ENCODE peak calls at places on chromosomes 2 and 18, in four cellular contexts. One of them, this sample, is unnamed.
A peak's percentile ranks its signal among the peaks of the same experiment; 100 is the strongest.

GRCh38 chr2:240325006-240325653 is 110.3 kb upstream of the GPC1 start:
- DNase-seq in effector memory CD4-positive, alpha-beta T cell: no peak
- DNase-seq in mesendoderm: no peak
- DNase-seq in DND-41: no peak
- DNase-seq in this sample: no peak

GRCh38 chr2:221104391-221104811 is 467.7 kb downstream of the EPHA4 start:
- DNase-seq in DND-41: no peak
- DNase-seq in mesendoderm: peak; percentile 33
- DNase-seq in effector memory CD4-positive, alpha-beta T cell: no peak
- DNase-seq in this sample: no peak

GRCh38 chr2:171792157-171792556 is 101.9 kb downstream of the SLC25A12 start:
- DNase-seq in mesendoderm: no peak
- DNase-seq in effector memory CD4-positive, alpha-beta T cell: no peak
- DNase-seq in DND-41: no peak
- DNase-seq in this sample: no peak

GRCh38 chr2:63060079-63060482 is 9.5 kb downstream of the OTX1 start:
- DNase-seq in mesendoderm: peak; percentile 14
- DNase-seq in DND-41: no peak
- DNase-seq in effector memory CD4-positive, alpha-beta T cell: no peak
- DNase-seq in this sample: no peak

GRCh38 chr2:20585710-20586378 is 65.1 kb downstream of the HS1BP3 start:
- DNase-seq in effector memory CD4-positive, alpha-beta T cell: no peak
- DNase-seq in mesendoderm: no peak
- DNase-seq in DND-41: no peak
- DNase-seq in this sample: no peak

GRCh38 chr2:105143467-105144127 is 97.9 kb upstream of the GPR45 start:
- DNase-seq in DND-41: no peak
- DNase-seq in effector memory CD4-positive, alpha-beta T cell: no peak
- DNase-seq in mesendoderm: peak; percentile 34
- DNase-seq in this sample: no peak

GRCh38 chr2:173613386-173613785 is 258.7 kb downstream of the CDCA7 start:
- DNase-seq in effector memory CD4-positive, alpha-beta T cell: no peak
- DNase-seq in DND-41: no peak
- DNase-seq in mesendoderm: no peak
- DNase-seq in this sample: no peak

GRCh38 chr2:46195819-46196218 is 101.4 kb upstream of the EPAS1 start:
- DNase-seq in effector memory CD4-positive, alpha-beta T cell: no peak
- DNase-seq in DND-41: no peak
- DNase-seq in mesendoderm: no peak
- DNase-seq in this sample: no peak

GRCh38 chr2:62732262-62732777 is 26.8 kb downstream of the EHBP1 start:
- DNase-seq in effector memory CD4-positive, alpha-beta T cell: no peak
- DNase-seq in DND-41: no peak
- DNase-seq in mesendoderm: no peak
- DNase-seq in this sample: no peak

DNA sequence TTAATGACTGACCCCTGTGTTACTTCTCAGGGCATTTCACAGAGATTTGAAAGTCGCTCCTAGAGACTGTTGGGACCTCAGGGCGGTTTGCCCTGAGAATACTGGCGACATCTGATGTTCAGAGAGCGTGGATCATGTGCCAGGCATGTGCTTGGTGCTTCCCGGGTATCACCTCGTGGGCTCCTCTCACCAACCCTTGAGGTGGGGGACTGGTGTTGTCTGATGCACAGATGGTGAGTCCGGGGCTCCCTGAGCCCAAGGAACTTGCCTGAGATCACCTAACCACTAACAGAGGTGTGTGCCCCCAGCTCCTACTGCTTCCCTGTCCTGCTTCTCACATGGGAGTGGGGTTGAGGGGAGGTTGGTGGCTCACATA is 16.2 kb downstream of the ATOH8 start:
- DNase-seq in mesendoderm: no peak
- DNase-seq in effector memory CD4-positive, alpha-beta T cell: no peak
- DNase-seq in DND-41: no peak
- DNase-seq in this sample: no peak
- H3K4me1 ChIP-seq in mesendoderm: peaks cover 19% of the 10 kb centered on the region
- H3K4me1 ChIP-seq in effector memory CD4-positive, alpha-beta T cell: no peaks in the 10 kb centered on the region
- H3K4me1 ChIP-seq in DND-41: no peaks in the 10 kb centered on the region
- H3K4me1 ChIP-seq in this sample: no peaks in the 10 kb centered on the region

GRCh38 chr2:187438459-187438858 is 9.6 kb downstream of the CALCRL start:
- DNase-seq in DND-41: no peak
- DNase-seq in effector memory CD4-positive, alpha-beta T cell: no peak
- DNase-seq in mesendoderm: no peak
- DNase-seq in this sample: no peak
- H3K4me1 ChIP-seq in DND-41: no peaks in the 10 kb centered on the region
- H3K4me1 ChIP-seq in effector memory CD4-positive, alpha-beta T cell: no peaks in the 10 kb centered on the region
- H3K4me1 ChIP-seq in mesendoderm: no peaks in the 10 kb centered on the region
- H3K4me1 ChIP-seq in this sample: no peaks in the 10 kb centered on the region

DNA sequence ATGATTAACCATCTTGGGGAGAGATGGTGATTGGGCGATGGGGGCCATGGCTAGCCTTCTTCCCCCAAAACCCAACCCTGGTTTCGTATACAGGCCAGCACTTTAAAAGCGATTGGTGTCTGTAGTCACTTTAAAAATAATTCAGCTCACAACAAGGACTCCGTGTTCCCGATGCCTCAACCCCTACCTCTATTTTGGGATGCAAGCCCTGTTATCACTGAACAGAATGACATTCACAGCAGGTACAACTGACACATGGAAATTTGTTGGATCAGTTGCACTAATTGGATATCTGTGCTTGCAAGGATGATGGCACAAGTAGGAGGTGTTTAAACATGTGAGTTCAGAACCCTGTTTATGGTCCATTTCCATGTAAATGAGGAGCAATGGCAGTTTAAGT is 286.4 kb downstream of the MYT1L start:
- DNase-seq in DND-41: no peak
- DNase-seq in effector memory CD4-positive, alpha-beta T cell: no peak
- DNase-seq in mesendoderm: no peak
- DNase-seq in this sample: no peak
- H3K4me1 ChIP-seq in DND-41: no peaks in the 10 kb centered on the region
- H3K4me1 ChIP-seq in effector memory CD4-positive, alpha-beta T cell: no peaks in the 10 kb centered on the region
- H3K4me1 ChIP-seq in mesendoderm: peaks cover 2% of the 10 kb centered on the region
- H3K4me1 ChIP-seq in this sample: no peaks in the 10 kb centered on the region

GRCh38 chr2:120785228-120785966 is 49.7 kb downstream of the GLI2 start:
- DNase-seq in effector memory CD4-positive, alpha-beta T cell: no peak
- DNase-seq in DND-41: no peak
- DNase-seq in mesendoderm: no peak
- DNase-seq in this sample: no peak
- H3K4me1 ChIP-seq in effector memory CD4-positive, alpha-beta T cell: no peaks in the 10 kb centered on the region
- H3K4me1 ChIP-seq in DND-41: no peaks in the 10 kb centered on the region
- H3K4me1 ChIP-seq in mesendoderm: peaks cover 8% of the 10 kb centered on the region
- H3K4me1 ChIP-seq in this sample: no peaks in the 10 kb centered on the region

DNA sequence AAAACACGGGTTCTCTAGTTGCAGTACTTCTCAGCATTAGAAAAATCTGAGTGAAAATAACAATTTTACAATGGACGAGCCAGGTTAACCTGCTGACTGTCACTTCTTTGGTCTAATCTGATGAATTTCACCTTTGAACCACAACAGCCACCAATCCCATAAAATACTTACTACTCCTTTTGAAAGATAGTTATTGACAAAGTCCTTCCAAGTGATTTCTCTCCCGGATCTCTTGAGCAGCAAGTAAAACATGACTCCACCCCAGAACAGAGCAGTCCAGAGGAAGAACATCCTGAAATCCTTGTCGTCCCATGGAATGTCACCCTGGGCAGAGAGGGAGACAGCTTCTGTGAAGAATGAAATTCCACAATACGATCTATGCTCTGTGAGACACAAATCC is 10.2 kb downstream of the AFG3L2 start:
- DNase-seq in mesendoderm: no peak
- DNase-seq in effector memory CD4-positive, alpha-beta T cell: no peak
- DNase-seq in DND-41: no peak
- DNase-seq in this sample: no peak
- H3K4me1 ChIP-seq in mesendoderm: no peaks in the 10 kb centered on the region
- H3K4me1 ChIP-seq in effector memory CD4-positive, alpha-beta T cell: no peaks in the 10 kb centered on the region
- H3K4me1 ChIP-seq in DND-41: peaks cover 3% of the 10 kb centered on the region
- H3K4me1 ChIP-seq in this sample: peaks cover 8% of the 10 kb centered on the region

GRCh38 chr2:75597949-75598348 is 37.2 kb upstream of the EVA1A start:
- DNase-seq in mesendoderm: no peak
- DNase-seq in effector memory CD4-positive, alpha-beta T cell: no peak
- DNase-seq in DND-41: no peak
- DNase-seq in this sample: no peak
- H3K4me1 ChIP-seq in mesendoderm: no peaks in the 10 kb centered on the region
- H3K4me1 ChIP-seq in effector memory CD4-positive, alpha-beta T cell: no peaks in the 10 kb centered on the region
- H3K4me1 ChIP-seq in DND-41: no peaks in the 10 kb centered on the region
- H3K4me1 ChIP-seq in this sample: no peaks in the 10 kb centered on the region

GRCh38 chr2:42938671-42939370 is 146.4 kb upstream of the HAAO start:
- DNase-seq in mesendoderm: no peak
- DNase-seq in effector memory CD4-positive, alpha-beta T cell: no peak
- DNase-seq in DND-41: no peak
- DNase-seq in this sample: no peak
- H3K4me1 ChIP-seq in mesendoderm: peaks cover 7% of the 10 kb centered on the region
- H3K4me1 ChIP-seq in effector memory CD4-positive, alpha-beta T cell: no peaks in the 10 kb centered on the region
- H3K4me1 ChIP-seq in DND-41: no peaks in the 10 kb centered on the region
- H3K4me1 ChIP-seq in this sample: no peaks in the 10 kb centered on the region

GRCh38 chr2:64115808-64116598 is 28.2 kb downstream of the PELI1 start:
- DNase-seq in effector memory CD4-positive, alpha-beta T cell: no peak
- DNase-seq in mesendoderm: no peak
- DNase-seq in DND-41: no peak
- DNase-seq in this sample: no peak

GRCh38 chr2:64112016-64112415 is 32.2 kb downstream of the PELI1 start:
- DNase-seq in DND-41: no peak
- DNase-seq in mesendoderm: no peak
- DNase-seq in effector memory CD4-positive, alpha-beta T cell: no peak
- DNase-seq in this sample: no peak

GRCh38 chr2:64114912-64115277 is 29.3 kb downstream of the PELI1 start:
- DNase-seq in mesendoderm: no peak
- DNase-seq in DND-41: no peak
- DNase-seq in effector memory CD4-positive, alpha-beta T cell: no peak
- DNase-seq in this sample: no peak

GRCh38 chr2:64111426-64111825 is 32.8 kb downstream of the PELI1 start:
- DNase-seq in effector memory CD4-positive, alpha-beta T cell: no peak
- DNase-seq in DND-41: no peak
- DNase-seq in mesendoderm: no peak
- DNase-seq in this sample: no peak

DNA sequence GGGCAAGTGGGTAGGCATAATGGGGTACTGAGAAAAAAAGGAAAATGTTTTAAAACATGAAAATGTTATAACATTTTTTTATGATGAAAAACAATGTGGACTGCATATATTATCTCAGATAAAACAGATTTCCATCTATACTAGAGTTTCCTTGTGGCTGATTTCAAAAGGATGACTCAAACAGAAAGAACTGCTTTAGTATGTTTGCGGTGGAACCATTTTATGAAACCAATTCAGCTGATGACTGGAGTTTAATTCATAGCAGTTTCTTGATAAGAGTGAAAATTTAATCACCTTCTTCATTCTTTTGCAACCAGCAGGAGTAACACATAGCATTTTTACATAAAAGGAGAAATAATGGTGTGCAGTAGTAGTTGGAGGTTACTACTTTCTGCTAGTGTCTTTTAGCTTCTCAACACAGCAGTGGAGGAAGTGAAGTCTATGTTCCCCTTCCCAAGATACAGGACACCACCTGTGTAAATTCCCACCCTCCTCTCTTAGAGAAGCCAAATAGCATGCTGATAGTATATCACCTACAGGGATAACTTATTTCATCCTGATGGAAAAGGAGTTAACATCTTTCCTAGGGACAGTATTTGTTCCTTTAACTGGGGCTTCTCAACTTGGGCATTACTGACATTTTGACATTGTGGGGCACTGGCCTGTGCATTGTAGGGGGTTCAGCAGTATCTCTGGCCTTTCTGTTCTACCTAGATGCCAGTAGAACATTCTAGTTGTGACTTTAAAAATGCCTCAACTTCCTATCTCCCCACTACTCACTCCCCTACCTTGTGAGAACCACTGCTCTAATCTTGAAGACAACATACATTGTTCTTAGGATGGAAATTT is 29.9 kb downstream of the PELI1 start:
- DNase-seq in mesendoderm: peak; percentile 71
- DNase-seq in effector memory CD4-positive, alpha-beta T cell: no peak
- DNase-seq in DND-41: no peak
- DNase-seq in this sample: no peak
- H3K4me1 ChIP-seq in mesendoderm: peaks cover 7% of the 10 kb centered on the region
- H3K4me1 ChIP-seq in effector memory CD4-positive, alpha-beta T cell: peaks cover 17% of the 10 kb centered on the region
- H3K4me1 ChIP-seq in DND-41: no peaks in the 10 kb centered on the region
- H3K4me1 ChIP-seq in this sample: peaks cover 29% of the 10 kb centered on the region

DNA sequence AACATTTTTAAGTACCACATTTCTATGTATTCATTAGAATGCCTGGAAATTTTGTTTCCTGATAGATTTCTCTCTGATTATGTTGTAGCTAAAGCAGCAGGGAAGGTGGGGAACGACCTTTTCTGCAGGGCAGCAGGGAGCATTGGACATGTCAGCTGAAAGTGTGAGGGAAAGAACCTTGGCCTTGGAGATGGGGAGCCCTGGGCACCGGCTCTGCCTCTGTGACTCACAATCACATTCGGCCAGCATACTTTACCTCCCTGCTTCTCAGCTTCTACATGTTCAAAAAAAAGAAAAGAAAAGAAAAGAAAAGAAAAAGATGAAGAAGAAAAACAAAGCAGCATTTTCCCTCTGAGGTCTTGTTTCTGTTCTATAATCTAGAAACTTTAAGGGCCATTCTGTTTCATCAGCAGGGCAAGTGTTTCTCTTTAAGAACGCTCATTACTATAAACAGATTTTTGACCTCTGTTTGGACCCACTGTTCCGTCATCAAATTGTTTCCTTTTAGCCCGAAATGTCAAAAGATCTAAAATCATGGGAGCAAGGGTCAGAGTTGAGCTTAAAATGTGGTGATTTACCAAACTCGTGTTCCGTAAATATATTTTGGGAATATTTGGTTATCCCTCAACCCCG is 27.9 kb downstream of the SETBP1 start:
- DNase-seq in mesendoderm: no peak
- DNase-seq in effector memory CD4-positive, alpha-beta T cell: no peak
- DNase-seq in DND-41: no peak
- DNase-seq in this sample: no peak
- H3K4me1 ChIP-seq in mesendoderm: peaks cover 9% of the 10 kb centered on the region
- H3K4me1 ChIP-seq in effector memory CD4-positive, alpha-beta T cell: no peaks in the 10 kb centered on the region
- H3K4me1 ChIP-seq in DND-41: no peaks in the 10 kb centered on the region
- H3K4me1 ChIP-seq in this sample: no peaks in the 10 kb centered on the region